ENCODE peak calls at places on chromosomes 1 and 21, in seven cellular contexts. V is CD8-positive, alpha-beta memory T cell; G is stromal cell of bone marrow; H is choroid plexus epithelial cell; J is stimulated activated CD4-positive, alpha-beta T cell treated with anti-CD3 and anti-CD28 coated beads, Interleukin-12 subunit alpha, Interleukin-12 subunit beta, amount 100 ng/mL, for 4 hours; Y is occipital lobe; L is amniotic stem cell. M is an unnamed sample.

GRCh38 chr1:94970783-94971182 is 43.9 kb upstream of the CNN3 start:
- DNase-seq in V (no peak), G (no peak), H (peak), J (no peak), Y (no peak), L (no peak), M (no peak)

GRCh38 chr1:73366734-73367413 is 831.1 kb downstream of the LRRIQ3 start:
- DNase-seq in V (no peak), G (no peak), H (no peak), J (no peak), Y (no peak), L (no peak), M (no peak)

GRCh38 chr1:55694297-55694696 is 479.1 kb upstream of the USP24 start:
- DNase-seq in V (no peak), G (no peak), H (peak), J (no peak), Y (no peak), L (no peak), M (no peak)

GRCh38 chr1:167573035-167573434 is 19.5 kb upstream of the CREG1 start:
- DNase-seq in V (no peak), G (no peak), H (no peak), J (no peak), Y (no peak), L (no peak), M (no peak)

GRCh38 chr1:225883616-225884265 is 1.6 kb upstream of the TMEM63A start:
- DNase-seq in V (no peak), G (no peak), H (no peak), J (no peak), Y (no peak), L (no peak), M (no peak)

GRCh38 chr1:179124866-179125265 is 43.0 kb downstream of the TOR3A start:
- DNase-seq in V (no peak), G (peak), H (no peak), J (no peak), Y (no peak), L (no peak), M (no peak)

GRCh38 chr1:33050221-33051076 is 13.8 kb upstream of the AK2 start:
- DNase-seq in V (no peak), G (peak), H (peak), J (no peak), Y (no peak), L (peak), M (peak)

GRCh38 chr1:150178543-150178942 is 28.8 kb downstream of the PLEKHO1 start:
- DNase-seq in V (no peak), G (no peak), H (no peak), J (no peak), Y (no peak), L (no peak), M (no peak)

GRCh38 chr1:53628286-53628955 is 110.5 kb downstream of the GLIS1 start:
- DNase-seq in V (no peak), G (no peak), H (no peak), J (no peak), Y (no peak), L (no peak), M (no peak)

GRCh38 chr1:111463029-111463683 is 10.6 kb upstream of the C1orf162 start:
- DNase-seq in V (no peak), G (no peak), H (peak), J (no peak), Y (no peak), L (no peak), M (no peak)

GRCh38 chr21:43832158-43832550 is 32.9 kb upstream of the AGPAT3 start:
- DNase-seq in V (no peak), G (no peak), H (no peak), J (no peak), Y (no peak), L (no peak), M (no peak)

M was measured in SW 1271.